ENCODE peak calls at places on chromosomes 7 and 10, in five cellular contexts. One of them, this sample, is unnamed.

GRCh38 chr10:77715081-77715480 is 77.5 kb upstream of the KCNMA1 start:
- DNase-seq in tibial nerve: no peak
- DNase-seq in GM03348: no peak
- DNase-seq in NCI-H1417: peak; percentile 12
- DNase-seq in occipital lobe: no peak
- DNase-seq in this sample: peak; percentile 9

GRCh38 chr7:12053561-12053960 is 157.5 kb upstream of the TMEM106B start:
- DNase-seq in occipital lobe: no peak
- DNase-seq in GM03348: no peak
- DNase-seq in NCI-H1417: no peak
- DNase-seq in tibial nerve: no peak
- DNase-seq in this sample: no peak

GRCh38 chr7:121739465-121739864 is 133.5 kb upstream of the PTPRZ1 start:
- DNase-seq in occipital lobe: no peak
- DNase-seq in NCI-H1417: no peak
- DNase-seq in tibial nerve: no peak
- DNase-seq in GM03348: no peak
- DNase-seq in this sample: no peak

GRCh38 chr10:104139221-104139620 is 17.2 kb downstream of the SFR1 start:
- DNase-seq in NCI-H1417: no peak
- DNase-seq in occipital lobe: no peak
- DNase-seq in GM03348: no peak
- DNase-seq in tibial nerve: no peak
- DNase-seq in this sample: peak; percentile 65

GRCh38 chr10:99115703-99116102 is 119.9 kb downstream of the HPSE2 start:
- DNase-seq in tibial nerve: no peak
- DNase-seq in GM03348: no peak
- DNase-seq in occipital lobe: no peak
- DNase-seq in NCI-H1417: no peak
- DNase-seq in this sample: no peak

GRCh38 chr7:135713836-135714470 is 14.0 kb downstream of the SLC13A4 start:
- DNase-seq in GM03348: peak; percentile 40
- DNase-seq in occipital lobe: no peak
- DNase-seq in NCI-H1417: no peak
- DNase-seq in tibial nerve: no peak
- DNase-seq in this sample: no peak

GRCh38 chr7:108947521-108947920 is 377.8 kb downstream of the DNAJB9 start:
- DNase-seq in occipital lobe: no peak
- DNase-seq in GM03348: no peak
- DNase-seq in tibial nerve: no peak
- DNase-seq in NCI-H1417: no peak
- DNase-seq in this sample: no peak

GRCh38 chr10:114408112-114408967 is 4.0 kb upstream of the AFAP1L2 start:
- DNase-seq in NCI-H1417: peak; percentile 44
- DNase-seq in GM03348: no peak
- DNase-seq in tibial nerve: no peak
- DNase-seq in occipital lobe: no peak
- DNase-seq in this sample: no peak

GRCh38 chr7:127895360-127895759 is 135.9 kb downstream of the LRRC4 start:
- DNase-seq in tibial nerve: no peak
- DNase-seq in occipital lobe: no peak
- DNase-seq in NCI-H1417: no peak
- DNase-seq in GM03348: no peak
- DNase-seq in this sample: no peak

GRCh38 chr10:114876602-114877300 is 55.2 kb downstream of the FHIP2A start:
- DNase-seq in tibial nerve: peak; percentile 41
- DNase-seq in NCI-H1417: peak; percentile 79
- DNase-seq in occipital lobe: peak; percentile 42
- DNase-seq in GM03348: peak; percentile 81
- DNase-seq in this sample: peak; percentile 72

GRCh38 chr10:123380491-123381085 is 226.4 kb downstream of the BUB3 start:
- DNase-seq in occipital lobe: no peak
- DNase-seq in GM03348: peak; percentile 26
- DNase-seq in tibial nerve: no peak
- DNase-seq in NCI-H1417: peak; percentile 57
- DNase-seq in this sample: no peak

GRCh38 chr10:92218569-92218968 is 72.3 kb downstream of the CPEB3 start:
- DNase-seq in NCI-H1417: no peak
- DNase-seq in GM03348: no peak
- DNase-seq in occipital lobe: no peak
- DNase-seq in tibial nerve: no peak
- DNase-seq in this sample: no peak

GRCh38 chr7:167976-168791 is 24.2 kb upstream of the FAM20C start:
- DNase-seq in tibial nerve: no peak
- DNase-seq in occipital lobe: no peak
- DNase-seq in NCI-H1417: no peak
- DNase-seq in GM03348: no peak
- DNase-seq in this sample: no peak

GRCh38 chr7:149248777-149249176 is 9.3 kb downstream of the ZNF212 start:
- DNase-seq in NCI-H1417: no peak
- DNase-seq in occipital lobe: no peak
- DNase-seq in tibial nerve: no peak
- DNase-seq in GM03348: no peak
- DNase-seq in this sample: no peak

GRCh38 chr7:37234928-37235327 is 213.7 kb downstream of the ELMO1 start:
- DNase-seq in GM03348: no peak
- DNase-seq in occipital lobe: no peak
- DNase-seq in NCI-H1417: peak; percentile 63
- DNase-seq in tibial nerve: no peak
- DNase-seq in this sample: peak; percentile 52

GRCh38 chr7:75905785-75906604 is 9.0 kb upstream of the POR start:
- DNase-seq in occipital lobe: peak; percentile 28
- DNase-seq in tibial nerve: peak; percentile 65
- DNase-seq in NCI-H1417: peak; percentile 87
- DNase-seq in GM03348: peak; percentile 72
- DNase-seq in this sample: peak; percentile 29

GRCh38 chr10:59085641-59086502 is 90.6 kb upstream of the PHYHIPL start:
- DNase-seq in NCI-H1417: no peak
- DNase-seq in GM03348: no peak
- DNase-seq in tibial nerve: no peak
- DNase-seq in occipital lobe: no peak
- DNase-seq in this sample: no peak

GRCh38 chr7:45646996-45647411 is 72.8 kb downstream of the ADCY1 start:
- DNase-seq in tibial nerve: no peak
- DNase-seq in NCI-H1417: no peak
- DNase-seq in GM03348: no peak
- DNase-seq in occipital lobe: peak; percentile 39
- DNase-seq in this sample: no peak

GRCh38 chr10:125186431-125187170 is 26.2 kb upstream of the CTBP2 start:
- DNase-seq in GM03348: no peak
- DNase-seq in NCI-H1417: no peak
- DNase-seq in tibial nerve: no peak
- DNase-seq in occipital lobe: no peak
- DNase-seq in this sample: no peak

GRCh38 chr7:40874756-40875155 is 740.0 kb downstream of the SUGCT start:
- DNase-seq in tibial nerve: no peak
- DNase-seq in NCI-H1417: no peak
- DNase-seq in occipital lobe: no peak
- DNase-seq in GM03348: no peak
- DNase-seq in this sample: no peak

GRCh38 chr10:32982911-32983310 is 24.9 kb upstream of the ITGB1 start:
- DNase-seq in tibial nerve: no peak
- DNase-seq in NCI-H1417: no peak
- DNase-seq in occipital lobe: no peak
- DNase-seq in GM03348: no peak
- DNase-seq in this sample: no peak

GRCh38 chr7:66739953-66740301 is 606 bp upstream of the RABGEF1 start:
- DNase-seq in GM03348: no peak
- DNase-seq in NCI-H1417: no peak
- DNase-seq in tibial nerve: no peak
- DNase-seq in occipital lobe: no peak
- DNase-seq in this sample: no peak

GRCh38 chr7:14766747-14767146 is 135.8 kb downstream of the DGKB start:
- DNase-seq in NCI-H1417: peak; percentile 21
- DNase-seq in GM03348: no peak
- DNase-seq in occipital lobe: no peak
- DNase-seq in tibial nerve: no peak
- DNase-seq in this sample: no peak

GRCh38 chr10:52539463-52539862 is 225.4 kb downstream of the DKK1 start:
- DNase-seq in NCI-H1417: no peak
- DNase-seq in GM03348: no peak
- DNase-seq in occipital lobe: no peak
- DNase-seq in tibial nerve: no peak
- DNase-seq in this sample: no peak

GRCh38 chr10:17669185-17669872 is 25.4 kb downstream of the STAM start:
- DNase-seq in occipital lobe: no peak
- DNase-seq in NCI-H1417: no peak
- DNase-seq in tibial nerve: no peak
- DNase-seq in GM03348: no peak
- DNase-seq in this sample: no peak

GRCh38 chr7:610531-611280 is 91.1 kb upstream of the PDGFA start:
- DNase-seq in occipital lobe: no peak
- DNase-seq in NCI-H1417: no peak
- DNase-seq in GM03348: no peak
- DNase-seq in tibial nerve: no peak
- DNase-seq in this sample: no peak

GRCh38 chr7:157347217-157347904 is 10.6 kb downstream of the DNAJB6 start:
- DNase-seq in NCI-H1417: no peak
- DNase-seq in occipital lobe: peak; percentile 32
- DNase-seq in GM03348: peak; percentile 78
- DNase-seq in tibial nerve: peak; percentile 18
- DNase-seq in this sample: no peak

GRCh38 chr10:5573968-5574641 is 49.3 kb downstream of the CALML3 start:
- DNase-seq in occipital lobe: no peak
- DNase-seq in NCI-H1417: no peak
- DNase-seq in GM03348: no peak
- DNase-seq in tibial nerve: no peak
- DNase-seq in this sample: no peak

GRCh38 chr10:102418612-102419560 is at the start of gene PSD:
- DNase-seq in GM03348: no peak
- DNase-seq in occipital lobe: peak; percentile 49
- DNase-seq in NCI-H1417: peak; percentile 89
- DNase-seq in tibial nerve: no peak
- DNase-seq in this sample: no peak

GRCh38 chr10:52779541-52780390 is 7.2 kb upstream of the MBL2 start:
- DNase-seq in occipital lobe: no peak
- DNase-seq in NCI-H1417: peak; percentile 33
- DNase-seq in tibial nerve: peak; percentile 33
- DNase-seq in GM03348: peak; percentile 89
- DNase-seq in this sample: peak; percentile 71

GRCh38 chr10:77274046-77274795 is 363.4 kb downstream of the KCNMA1 start:
- DNase-seq in occipital lobe: no peak
- DNase-seq in tibial nerve: no peak
- DNase-seq in NCI-H1417: peak; percentile 18
- DNase-seq in GM03348: no peak
- DNase-seq in this sample: no peak

GRCh38 chr10:22158426-22158825 is 59.4 kb downstream of the EBLN1 start:
- DNase-seq in GM03348: no peak
- DNase-seq in tibial nerve: no peak
- DNase-seq in NCI-H1417: peak; percentile 14
- DNase-seq in occipital lobe: no peak
- DNase-seq in this sample: no peak

GRCh38 chr7:113113912-113114311 is 4.4 kb downstream of the SMIM30 start:
- DNase-seq in occipital lobe: no peak
- DNase-seq in NCI-H1417: peak; percentile 57
- DNase-seq in tibial nerve: no peak
- DNase-seq in GM03348: no peak
- DNase-seq in this sample: peak; percentile 65